ENCODE peak calls at places on chromosomes 4 and X, in five cellular contexts. L is lower leg skin, E is GM12892, N is transverse colon, H is sigmoid colon. K is an unnamed sample.

GRCh38 chr4:82376109-82376508 is 2.3 kb upstream of the HNRNPD start:
- DNase-seq in L (no peak), H (no peak), N (no peak), E (no peak), K (no peak)

GRCh38 chr4:118995693-118996391 is 107.2 kb downstream of the SYNPO2 start:
- DNase-seq in L (no peak), E (no peak), H (no peak), N (no peak), K (no peak)

GRCh38 chrX:66142351-66142750 is 21.7 kb upstream of the HEPH start:
- DNase-seq in E (no peak), L (no peak), N (no peak), H (no peak), K (no peak)

GRCh38 chr4:158930573-158930972 is 161.7 kb downstream of the FNIP2 start:
- DNase-seq in E (no peak), N (no peak), H (no peak), L (no peak), K (no peak)

GRCh38 chrX:77597090-77597489 is 149.9 kb downstream of the FGF16 start:
- DNase-seq in E (no peak), L (no peak), H (no peak), N (no peak), K (no peak)

GRCh38 chrX:136147320-136147901 is at the start of gene FHL1:
- DNase-seq in L (peak; percentile 28), N (peak; percentile 69), H (peak; percentile 90), E (peak; percentile 32), K (peak; percentile 22)

GRCh38 chr4:73603307-73603710 is 16.9 kb downstream of the RASSF6 start:
- DNase-seq in E (no peak), N (peak; percentile 57), H (no peak), L (no peak), K (no peak)

GRCh38 chrX:36856849-36857248 is 151.3 kb upstream of the FAM47C start:
- DNase-seq in L (no peak), H (no peak), E (no peak), N (no peak), K (no peak)

GRCh38 chr4:58357947-58358346 is 1247.8 kb upstream of the IGFBP7 start:
- DNase-seq in L (no peak), N (no peak), E (no peak), H (no peak), K (no peak)

DNA sequence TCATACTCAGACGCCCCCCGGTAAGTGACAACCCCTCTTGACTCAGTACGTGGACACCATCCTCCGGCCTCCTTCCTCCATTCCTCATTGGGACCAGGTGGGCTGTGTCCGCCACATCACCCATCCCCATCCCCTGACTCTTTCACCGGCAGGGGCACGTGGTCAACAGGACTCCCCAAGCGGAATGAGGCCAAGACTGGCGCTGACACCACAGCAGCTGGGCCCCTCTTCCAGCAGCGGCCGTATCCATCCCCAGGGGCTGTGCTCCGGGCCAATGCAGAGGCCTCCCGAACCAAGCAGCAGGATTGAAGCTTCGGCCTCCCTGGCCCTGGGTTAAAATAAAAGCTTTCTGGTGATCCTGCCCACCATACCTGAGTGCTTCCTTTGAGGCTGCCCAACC is 5.0 kb downstream of the PQBP1 start:
- DNase-seq in E (no peak), N (no peak), L (no peak), H (no peak), K (no peak)
- TF ChIP-seq POLR2A in E (no peak), N (no peak), L (no peak), H (no peak), K (no peak)

GRCh38 chrX:63755892-63756291 is 29.1 kb downstream of the ARHGEF9 start:
- DNase-seq in L (no peak), N (no peak), E (no peak), H (no peak), K (no peak)

GRCh38 chrX:63754141-63754859 is 30.7 kb downstream of the ARHGEF9 start:
- DNase-seq in H (no peak), E (no peak), L (peak; percentile 16), N (no peak), K (no peak)

GRCh38 chrX:63751481-63751880 is 33.5 kb downstream of the ARHGEF9 start:
- DNase-seq in H (no peak), L (no peak), E (no peak), N (no peak), K (no peak)

GRCh38 chrX:63750846-63751245 is 34.2 kb downstream of the ARHGEF9 start:
- DNase-seq in L (no peak), E (no peak), N (no peak), H (no peak), K (no peak)

DNA sequence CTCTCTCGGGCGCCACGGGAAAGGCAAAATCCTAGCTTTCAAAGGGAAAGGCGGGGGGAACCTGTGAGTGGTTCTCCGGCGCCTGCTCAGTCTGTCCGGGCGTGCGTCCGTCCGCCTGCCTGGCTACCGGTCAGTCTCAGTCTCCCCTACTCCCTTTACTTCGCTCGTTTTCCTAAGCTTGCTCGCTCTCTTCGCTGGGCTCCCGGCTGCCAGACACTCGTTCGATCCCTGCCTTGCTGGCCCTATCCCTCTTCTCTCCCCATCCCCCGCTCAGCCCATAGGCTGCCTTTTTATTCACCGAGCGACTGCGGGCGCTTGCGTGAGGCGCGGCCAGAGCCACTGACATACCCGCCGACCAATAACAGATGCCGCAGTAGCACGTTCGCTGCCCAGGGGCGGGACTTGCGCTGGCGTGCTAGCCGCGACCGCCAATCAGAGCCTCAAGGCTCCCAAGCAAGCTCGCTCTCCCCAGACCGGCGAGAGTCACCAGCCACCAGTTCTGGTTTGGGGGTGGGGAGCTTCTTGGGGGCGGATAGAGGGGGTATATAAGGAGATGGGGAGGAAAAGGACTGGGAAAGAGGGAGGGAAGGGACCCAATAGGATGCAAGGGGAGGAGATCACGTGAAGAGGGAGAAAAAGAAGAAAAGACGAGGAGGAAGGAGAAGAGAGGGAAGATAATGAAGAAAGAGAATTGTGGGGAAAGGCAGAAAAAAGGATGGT is 30.0 kb downstream of the ARHGEF9 start:
- DNase-seq in N (peak; percentile 92), E (peak; percentile 49), H (peak; percentile 97), L (peak; percentile 91), K (peak; percentile 68)
- TF ChIP-seq POLR2A in N (peak; percentile 78), E (peak; percentile 79), H (peak; percentile 58), L (no peak), K (peak; percentile 75)

GRCh38 chr4:99630857-99631256 is 26.8 kb downstream of the C4orf54 start:
- DNase-seq in E (no peak), N (no peak), L (no peak), H (no peak), K (no peak)

GRCh38 chr4:99628040-99628439 is 29.6 kb downstream of the C4orf54 start:
- DNase-seq in L (no peak), E (no peak), N (no peak), H (no peak), K (no peak)

GRCh38 chr4:99625369-99625768 is 32.3 kb downstream of the C4orf54 start:
- DNase-seq in E (no peak), L (no peak), N (no peak), H (no peak), K (no peak)

GRCh38 chr4:99633772-99634171 is 23.9 kb downstream of the C4orf54 start:
- DNase-seq in E (no peak), L (peak; percentile 44), H (no peak), N (no peak), K (no peak)

GRCh38 chr4:99629962-99630554 is 27.6 kb downstream of the C4orf54 start:
- DNase-seq in N (no peak), H (no peak), E (no peak), L (no peak), K (no peak)
- TF ChIP-seq POLR2A in N (no peak), H (no peak), E (no peak), L (no peak), K (no peak)

GRCh38 chr4:57034571-57034970 is 55.9 kb downstream of the POLR2B start:
- DNase-seq in L (no peak), H (no peak), E (no peak), N (no peak), K (no peak)

GRCh38 chr4:57040510-57040909 is 61.8 kb downstream of the POLR2B start:
- DNase-seq in N (no peak), L (no peak), E (no peak), H (no peak), K (no peak)

GRCh38 chr4:57039345-57039744 is 60.6 kb downstream of the POLR2B start:
- DNase-seq in L (no peak), N (no peak), H (no peak), E (no peak), K (no peak)

GRCh38 chr4:57043304-57044251 is 64.9 kb downstream of the POLR2B start:
- DNase-seq in E (no peak), N (no peak), L (no peak), H (no peak), K (no peak)

GRCh38 chr4:57037982-57038604 is 59.4 kb downstream of the POLR2B start:
- DNase-seq in H (peak; percentile 82), E (peak; percentile 15), N (peak; percentile 67), L (peak; percentile 37), K (peak; percentile 24)
- TF ChIP-seq POLR2A in H (no peak), E (no peak), N (no peak), L (no peak), K (no peak)

DNA sequence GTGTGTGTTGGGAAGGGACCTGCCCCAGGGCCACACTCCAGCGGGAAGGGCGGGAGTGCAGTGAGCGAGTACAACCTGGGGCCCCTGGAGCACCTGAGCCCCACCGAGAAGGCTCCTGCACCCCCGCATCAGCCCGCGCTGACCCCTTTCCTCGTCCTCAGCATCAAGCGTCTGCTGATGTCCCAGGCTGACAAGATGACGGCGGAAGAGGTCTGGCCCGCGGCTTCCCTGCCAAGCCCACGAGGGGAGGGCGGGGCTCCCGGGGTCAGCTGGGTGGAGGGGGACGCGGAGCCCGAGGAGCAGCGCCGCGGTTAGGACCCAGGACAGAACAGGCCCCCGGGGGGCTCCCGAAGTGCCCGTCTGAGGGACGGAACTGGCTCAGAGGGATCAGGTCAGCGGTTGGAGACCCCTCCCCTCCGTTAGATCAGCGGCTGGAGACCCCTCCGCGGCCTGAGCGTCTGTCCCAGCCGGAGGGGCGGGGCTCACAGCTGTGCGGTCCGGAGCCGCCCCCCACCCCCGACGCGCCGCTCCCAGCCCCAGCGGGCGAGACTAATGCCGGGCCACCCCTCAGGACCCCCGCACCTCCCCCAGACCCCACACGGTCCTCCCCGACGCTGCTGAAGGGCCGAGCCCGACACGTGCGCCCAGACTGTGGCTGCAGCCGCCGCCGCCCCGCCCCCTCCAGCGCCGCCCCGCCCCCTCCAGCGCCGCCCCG is 6.7 kb downstream of the MYL5 start:
- DNase-seq in E (peak; percentile 78), L (no peak), H (peak; percentile 89), N (peak; percentile 83), K (no peak)
- TF ChIP-seq POLR2A in E (no peak), L (no peak), H (no peak), N (peak; percentile 10), K (no peak)

GRCh38 chrX:2500681-2501151 is at the start of the genes DHRSX and ZBED1:
- DNase-seq in N (peak; percentile 48), E (peak; percentile 77), H (no peak), L (no peak), K (peak; percentile 28)
- TF ChIP-seq POLR2A in N (no peak), E (peak; percentile 81), H (no peak), L (no peak), K (peak; percentile 71)

GRCh38 chrX:30577362-30577961 is at the start of gene TASL:
- DNase-seq in H (no peak), L (no peak), N (peak; percentile 23), E (peak; percentile 13), K (no peak)
- TF ChIP-seq POLR2A in H (no peak), L (no peak), N (peak; percentile 23), E (peak; percentile 72), K (no peak)

DNA sequence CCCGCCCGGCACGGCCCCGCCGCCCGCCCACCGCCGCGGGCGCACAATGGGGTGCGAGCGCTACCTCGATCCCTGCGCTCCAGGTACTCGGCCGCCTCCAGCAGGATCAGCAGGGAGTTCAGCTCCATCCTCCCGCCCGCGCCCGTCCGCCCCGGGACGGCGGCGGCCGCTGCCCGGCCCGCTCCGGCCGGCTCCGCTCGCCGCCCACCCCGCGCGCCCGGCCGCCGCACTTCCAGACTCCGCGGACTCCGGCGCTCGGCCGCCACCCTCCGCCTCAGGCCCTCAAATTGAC is at the start of gene MXD4:
- DNase-seq in E (no peak), H (no peak), L (no peak), N (no peak), K (peak; percentile 19)
- TF ChIP-seq POLR2A in E (no peak), H (no peak), L (no peak), N (no peak), K (peak; percentile 45)